ENCODE peak calls at places on chromosomes 13 and 19, in seven cellular contexts. One of them, this sample, is unnamed.

GRCh38 chr13:111533900-111534645 is 213.6 kb downstream of the TEX29 start:
- DNase-seq in A549: no peak
- DNase-seq in IMR-90: no peak
- DNase-seq in transverse colon: no peak
- DNase-seq in heart left ventricle: no peak
- DNase-seq in Peyer's patch: no peak
- DNase-seq in HCT116: no peak
- DNase-seq in this sample: no peak

GRCh38 chr13:111337206-111337605 is 16.8 kb downstream of the TEX29 start:
- DNase-seq in HCT116: no peak
- DNase-seq in heart left ventricle: no peak
- DNase-seq in A549: no peak
- DNase-seq in Peyer's patch: no peak
- DNase-seq in IMR-90: peak; percentile 96
- DNase-seq in transverse colon: no peak
- DNase-seq in this sample: no peak

GRCh38 chr13:59088716-59089115 is 1075.0 kb downstream of the DIAPH3 start:
- DNase-seq in heart left ventricle: no peak
- DNase-seq in IMR-90: peak; percentile 78
- DNase-seq in HCT116: no peak
- DNase-seq in Peyer's patch: no peak
- DNase-seq in transverse colon: no peak
- DNase-seq in A549: no peak
- DNase-seq in this sample: no peak

GRCh38 chr13:51923983-51924539 is 62.3 kb downstream of the CCDC70 start:
- DNase-seq in HCT116: peak; percentile 13
- DNase-seq in heart left ventricle: no peak
- DNase-seq in A549: peak; percentile 30
- DNase-seq in IMR-90: no peak
- DNase-seq in transverse colon: no peak
- DNase-seq in Peyer's patch: no peak
- DNase-seq in this sample: peak; percentile 37

GRCh38 chr13:79995334-79995733 is 345.6 kb downstream of the SPRY2 start:
- DNase-seq in heart left ventricle: no peak
- DNase-seq in A549: no peak
- DNase-seq in transverse colon: no peak
- DNase-seq in Peyer's patch: no peak
- DNase-seq in IMR-90: peak; percentile 85
- DNase-seq in HCT116: no peak
- DNase-seq in this sample: no peak

GRCh38 chr13:107441279-107441678 is 774.1 kb downstream of the LIG4 start:
- DNase-seq in A549: no peak
- DNase-seq in heart left ventricle: no peak
- DNase-seq in Peyer's patch: no peak
- DNase-seq in transverse colon: no peak
- DNase-seq in HCT116: no peak
- DNase-seq in IMR-90: peak; percentile 89
- DNase-seq in this sample: no peak

GRCh38 chr13:99331881-99332293 is 24.7 kb upstream of the GPR183 start:
- DNase-seq in heart left ventricle: no peak
- DNase-seq in IMR-90: no peak
- DNase-seq in transverse colon: no peak
- DNase-seq in A549: no peak
- DNase-seq in HCT116: no peak
- DNase-seq in Peyer's patch: no peak
- DNase-seq in this sample: no peak

GRCh38 chr13:100689191-100689590 is 14.6 kb upstream of the TMTC4 start:
- DNase-seq in Peyer's patch: no peak
- DNase-seq in HCT116: no peak
- DNase-seq in transverse colon: no peak
- DNase-seq in IMR-90: no peak
- DNase-seq in heart left ventricle: no peak
- DNase-seq in A549: no peak
- DNase-seq in this sample: no peak

GRCh38 chr13:20263393-20264044 is 31.4 kb upstream of the GJB6 start:
- DNase-seq in A549: no peak
- DNase-seq in IMR-90: no peak
- DNase-seq in HCT116: no peak
- DNase-seq in heart left ventricle: no peak
- DNase-seq in Peyer's patch: no peak
- DNase-seq in transverse colon: no peak
- DNase-seq in this sample: no peak

GRCh38 chr13:46735425-46735824 is 61.5 kb downstream of the ESD start:
- DNase-seq in IMR-90: no peak
- DNase-seq in transverse colon: no peak
- DNase-seq in heart left ventricle: no peak
- DNase-seq in Peyer's patch: no peak
- DNase-seq in HCT116: no peak
- DNase-seq in A549: no peak
- DNase-seq in this sample: no peak

GRCh38 chr19:35100588-35101533 is 14.8 kb upstream of the FXYD3 start:
- DNase-seq in A549: no peak
- DNase-seq in Peyer's patch: no peak
- DNase-seq in HCT116: no peak
- DNase-seq in heart left ventricle: no peak
- DNase-seq in transverse colon: no peak
- DNase-seq in IMR-90: no peak
- DNase-seq in this sample: no peak

GRCh38 chr13:24281188-24282008 is 28.0 kb upstream of the C1QTNF9 start:
- DNase-seq in A549: no peak
- DNase-seq in Peyer's patch: no peak
- DNase-seq in transverse colon: no peak
- DNase-seq in heart left ventricle: no peak
- DNase-seq in HCT116: no peak
- DNase-seq in IMR-90: no peak
- DNase-seq in this sample: no peak

GRCh38 chr19:19053508-19054314 is 10.1 kb upstream of the SLC25A42 start:
- DNase-seq in IMR-90: peak; percentile 48
- DNase-seq in HCT116: peak; percentile 57
- DNase-seq in transverse colon: peak; percentile 77
- DNase-seq in A549: peak; percentile 40
- DNase-seq in heart left ventricle: peak; percentile 79
- DNase-seq in Peyer's patch: peak; percentile 47
- DNase-seq in this sample: peak; percentile 73

GRCh38 chr19:9362905-9363304 is at the start of gene ZNF177:
- DNase-seq in HCT116: no peak
- DNase-seq in Peyer's patch: no peak
- DNase-seq in A549: no peak
- DNase-seq in transverse colon: no peak
- DNase-seq in heart left ventricle: no peak
- DNase-seq in IMR-90: no peak
- DNase-seq in this sample: no peak

GRCh38 chr19:48794291-48794690 is 16.5 kb downstream of the BCAT2 start:
- DNase-seq in heart left ventricle: no peak
- DNase-seq in transverse colon: no peak
- DNase-seq in HCT116: no peak
- DNase-seq in A549: no peak
- DNase-seq in IMR-90: no peak
- DNase-seq in Peyer's patch: no peak
- DNase-seq in this sample: no peak

GRCh38 chr19:48797103-48797502 is 13.7 kb downstream of the BCAT2 start:
- DNase-seq in transverse colon: no peak
- DNase-seq in IMR-90: no peak
- DNase-seq in A549: no peak
- DNase-seq in Peyer's patch: no peak
- DNase-seq in HCT116: no peak
- DNase-seq in heart left ventricle: no peak
- DNase-seq in this sample: no peak

GRCh38 chr19:48796468-48797083 is 14.3 kb downstream of the BCAT2 start:
- DNase-seq in transverse colon: no peak
- DNase-seq in Peyer's patch: no peak
- DNase-seq in A549: no peak
- DNase-seq in IMR-90: no peak
- DNase-seq in heart left ventricle: no peak
- DNase-seq in HCT116: no peak
- DNase-seq in this sample: no peak

GRCh38 chr19:48795855-48796142 is 15.0 kb downstream of the BCAT2 start:
- DNase-seq in A549: no peak
- DNase-seq in IMR-90: no peak
- DNase-seq in heart left ventricle: peak; percentile 50
- DNase-seq in HCT116: no peak
- DNase-seq in Peyer's patch: no peak
- DNase-seq in transverse colon: peak; percentile 29
- DNase-seq in this sample: no peak

GRCh38 chr19:48795055-48795854 is 15.6 kb downstream of the BCAT2 start:
- DNase-seq in A549: peak; percentile 98
- DNase-seq in IMR-90: peak; percentile 92
- DNase-seq in Peyer's patch: peak; percentile 90
- DNase-seq in transverse colon: peak; percentile 91
- DNase-seq in HCT116: peak; percentile 81
- DNase-seq in heart left ventricle: peak; percentile 95
- DNase-seq in this sample: peak; percentile 95
- TF ChIP-seq POLR2A in A549: no peak
- TF ChIP-seq POLR2A in IMR-90: no peak
- TF ChIP-seq POLR2A in Peyer's patch: no peak
- TF ChIP-seq POLR2A in transverse colon: peak; percentile 24
- TF ChIP-seq POLR2A in HCT116: no peak
- TF ChIP-seq POLR2A in heart left ventricle: no peak
- TF ChIP-seq POLR2A in this sample: no peak

GRCh38 chr19:55146648-55147218 is 2.3 kb downstream of the TNNT1 start:
- DNase-seq in HCT116: peak; percentile 61
- DNase-seq in Peyer's patch: no peak
- DNase-seq in transverse colon: no peak
- DNase-seq in heart left ventricle: no peak
- DNase-seq in IMR-90: no peak
- DNase-seq in A549: peak; percentile 92
- DNase-seq in this sample: no peak

GRCh38 chr19:55147408-55148251 is 1.4 kb downstream of the TNNT1 start:
- DNase-seq in IMR-90: no peak
- DNase-seq in A549: no peak
- DNase-seq in Peyer's patch: no peak
- DNase-seq in heart left ventricle: no peak
- DNase-seq in HCT116: no peak
- DNase-seq in transverse colon: no peak
- DNase-seq in this sample: no peak

GRCh38 chr19:55152017-55152416 is 3.0 kb upstream of the TNNT1 start:
- DNase-seq in heart left ventricle: no peak
- DNase-seq in HCT116: peak; percentile 65
- DNase-seq in A549: no peak
- DNase-seq in transverse colon: no peak
- DNase-seq in IMR-90: no peak
- DNase-seq in Peyer's patch: no peak
- DNase-seq in this sample: no peak

GRCh38 chr19:55146078-55146647 is 2.8 kb downstream of the TNNT1 start:
- DNase-seq in heart left ventricle: no peak
- DNase-seq in HCT116: peak; percentile 64
- DNase-seq in Peyer's patch: no peak
- DNase-seq in IMR-90: no peak
- DNase-seq in transverse colon: no peak
- DNase-seq in A549: peak; percentile 91
- DNase-seq in this sample: peak; percentile 76

DNA sequence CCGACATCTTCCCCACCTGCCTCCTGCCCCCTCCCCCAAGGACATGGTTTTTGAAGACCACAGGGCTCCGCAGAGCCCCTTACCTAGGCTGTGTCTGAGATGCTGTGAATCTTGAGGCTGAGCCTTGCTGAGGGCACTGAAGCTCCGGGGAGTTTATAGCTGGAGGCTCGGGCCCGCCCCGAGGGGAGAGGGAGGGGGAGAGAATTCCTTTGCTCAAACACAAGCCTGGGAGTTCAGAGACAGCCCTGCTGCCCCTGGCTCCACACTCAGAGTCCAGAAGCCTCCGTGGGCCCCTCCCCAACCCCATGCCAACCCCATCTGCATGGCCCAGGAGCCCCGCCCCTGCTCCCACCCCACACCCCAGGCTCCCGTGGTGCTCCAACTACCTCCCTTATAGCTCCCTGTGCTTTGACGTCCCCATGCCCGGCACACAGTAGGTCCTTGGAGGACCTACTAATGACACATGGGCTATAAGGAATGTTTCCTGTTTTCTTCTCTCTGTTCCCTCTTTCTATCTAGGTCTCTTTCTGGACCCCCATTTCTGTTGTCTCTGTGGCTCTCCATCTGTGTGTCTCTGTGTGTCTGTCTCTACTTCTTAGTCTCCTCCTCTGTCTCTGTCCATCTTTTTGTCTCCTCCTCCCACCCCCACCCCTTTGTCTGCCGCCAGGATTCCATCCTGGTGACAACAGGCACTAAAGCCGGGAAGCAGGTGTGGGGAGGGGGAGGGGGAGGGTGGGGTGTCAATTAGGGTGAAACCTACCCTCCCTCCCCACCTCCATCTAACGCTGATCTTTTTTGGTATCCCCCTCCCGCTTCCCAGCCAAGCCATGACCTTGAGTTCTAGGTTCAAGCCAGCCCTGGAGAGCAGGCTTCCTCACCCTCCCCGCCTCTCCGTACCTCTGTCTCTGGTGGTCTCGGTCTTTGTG is at the start of gene TNNT1:
- DNase-seq in A549: no peak
- DNase-seq in heart left ventricle: peak; percentile 53
- DNase-seq in IMR-90: no peak
- DNase-seq in transverse colon: no peak
- DNase-seq in HCT116: no peak
- DNase-seq in Peyer's patch: no peak
- DNase-seq in this sample: no peak
- TF ChIP-seq POLR2A in A549: no peak
- TF ChIP-seq POLR2A in heart left ventricle: peak; percentile 3
- TF ChIP-seq POLR2A in IMR-90: no peak
- TF ChIP-seq POLR2A in transverse colon: no peak
- TF ChIP-seq POLR2A in HCT116: no peak
- TF ChIP-seq POLR2A in Peyer's patch: no peak
- TF ChIP-seq POLR2A in this sample: no peak

GRCh38 chr19:46350758-46351159 is 3.9 kb downstream of the PPP5C start:
- DNase-seq in Peyer's patch: peak; percentile 59
- DNase-seq in HCT116: no peak
- DNase-seq in transverse colon: no peak
- DNase-seq in A549: no peak
- DNase-seq in heart left ventricle: no peak
- DNase-seq in IMR-90: no peak
- DNase-seq in this sample: no peak
- TF ChIP-seq POLR2A in Peyer's patch: no peak
- TF ChIP-seq POLR2A in HCT116: no peak
- TF ChIP-seq POLR2A in transverse colon: no peak
- TF ChIP-seq POLR2A in A549: no peak
- TF ChIP-seq POLR2A in heart left ventricle: no peak
- TF ChIP-seq POLR2A in IMR-90: no peak
- TF ChIP-seq POLR2A in this sample: no peak

DNA sequence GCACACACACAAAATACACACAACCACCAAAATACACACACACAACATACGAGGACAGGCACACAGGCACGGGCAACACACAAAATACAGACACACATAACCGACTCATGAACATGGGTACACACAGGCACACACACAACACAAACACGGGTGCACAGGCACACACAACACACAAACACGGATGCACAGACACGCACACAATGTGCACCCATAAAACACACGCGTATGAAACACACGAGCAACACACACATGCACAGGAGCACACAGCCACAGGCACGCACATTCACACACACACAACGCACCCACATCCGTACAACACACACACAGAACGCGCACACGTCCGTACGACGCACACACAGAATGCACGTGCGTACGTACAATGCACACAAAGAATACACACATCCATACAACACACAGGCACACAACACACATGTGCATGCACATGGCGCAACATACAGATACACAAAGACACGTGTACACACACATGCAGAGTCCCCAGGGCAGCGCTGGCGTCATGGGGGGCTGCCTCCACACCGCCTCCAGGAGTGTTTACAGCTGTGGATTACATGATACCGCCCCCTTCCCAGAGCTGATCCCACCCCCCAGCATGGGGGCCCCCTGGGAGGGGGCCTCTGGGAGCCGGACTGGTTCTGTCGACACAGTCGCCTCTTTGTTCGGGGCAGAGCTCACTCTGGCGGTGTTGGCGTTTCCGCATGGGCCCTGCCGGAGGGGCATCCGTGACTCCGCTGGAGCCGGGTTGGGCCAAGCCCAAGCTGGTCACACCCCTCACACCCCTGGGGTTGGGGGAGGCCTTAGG is 2.9 kb downstream of the SBNO2 start:
- DNase-seq in Peyer's patch: no peak
- DNase-seq in A549: no peak
- DNase-seq in transverse colon: no peak
- DNase-seq in HCT116: no peak
- DNase-seq in heart left ventricle: no peak
- DNase-seq in IMR-90: no peak
- DNase-seq in this sample: no peak
- TF ChIP-seq POLR2A in Peyer's patch: no peak
- TF ChIP-seq POLR2A in A549: no peak
- TF ChIP-seq POLR2A in transverse colon: no peak
- TF ChIP-seq POLR2A in HCT116: no peak
- TF ChIP-seq POLR2A in heart left ventricle: no peak
- TF ChIP-seq POLR2A in IMR-90: no peak
- TF ChIP-seq POLR2A in this sample: no peak

This sample was measured in erythroblast.